ENCODE peak calls at places on chromosome 1, in eight cellular contexts. V is upper lobe of right lung, R is AG04450, I is left ventricle myocardium inferior, F is foreskin keratinocyte, K is endothelial cell of umbilical vein, W is ascending aorta, N is OCI-LY7. B is an unnamed sample.

GRCh38 chr1:245837741-245838140 is 669.3 kb downstream of the SMYD3 start:
- DNase-seq in V (no peak), R (no peak), I (no peak), F (peak; percentile 44), K (peak; percentile 22), W (no peak), N (no peak), B (no peak)

GRCh38 chr1:75787524-75787923 is 1.5 kb downstream of the RABGGTB start:
- DNase-seq in V (no peak), R (no peak), I (no peak), F (no peak), K (no peak), W (no peak), N (peak; percentile 50), B (no peak)

GRCh38 chr1:182527680-182528079 is 61.4 kb downstream of the RNASEL start:
- DNase-seq in V (no peak), R (no peak), I (no peak), F (no peak), K (no peak), W (no peak), N (no peak), B (no peak)

GRCh38 chr1:15180189-15180588 is 26.6 kb downstream of the TMEM51 start:
- DNase-seq in V (no peak), R (no peak), I (no peak), F (no peak), K (no peak), W (no peak), N (no peak), B (no peak)

GRCh38 chr1:59446257-59446901 is 149.5 kb downstream of the FGGY start:
- DNase-seq in V (no peak), R (peak; percentile 34), I (no peak), F (peak; percentile 46), K (no peak), W (no peak), N (no peak), B (peak; percentile 26)

GRCh38 chr1:53470155-53470554 is 11.0 kb downstream of the DMRTB1 start:
- DNase-seq in V (peak; percentile 78), R (peak; percentile 27), I (peak; percentile 68), F (peak; percentile 34), K (peak; percentile 64), W (no peak), N (no peak), B (no peak)

GRCh38 chr1:40143891-40144575 is 17.2 kb upstream of the RLF start:
- DNase-seq in V (no peak), R (peak; percentile 36), I (no peak), F (peak; percentile 62), K (peak; percentile 67), W (no peak), N (peak; percentile 86), B (no peak)

GRCh38 chr1:230064283-230064682 is 2.8 kb upstream of the GALNT2 start:
- DNase-seq in V (peak; percentile 38), R (no peak), I (no peak), F (no peak), K (no peak), W (no peak), N (no peak), B (no peak)

GRCh38 chr1:245489838-245490237 is 335.1 kb downstream of the KIF26B start:
- DNase-seq in V (no peak), R (no peak), I (no peak), F (peak; percentile 87), K (no peak), W (no peak), N (no peak), B (peak; percentile 87)

GRCh38 chr1:244730153-244730933 is 77.4 kb downstream of the DESI2 start:
- DNase-seq in V (peak; percentile 78), R (no peak), I (peak; percentile 33), F (peak; percentile 20), K (peak; percentile 49), W (no peak), N (peak; percentile 27), B (no peak)

GRCh38 chr1:68151690-68152089 is 80.6 kb downstream of the WLS start:
- DNase-seq in V (no peak), R (no peak), I (no peak), F (no peak), K (no peak), W (no peak), N (no peak), B (no peak)

GRCh38 chr1:88697503-88697902 is 13.4 kb downstream of the PKN2 start:
- DNase-seq in V (no peak), R (no peak), I (no peak), F (no peak), K (no peak), W (no peak), N (no peak), B (no peak)

GRCh38 chr1:225911207-225912130 is 12.6 kb downstream of the PYCR2 start:
- DNase-seq in V (peak; percentile 88), R (no peak), I (peak; percentile 69), F (no peak), K (peak; percentile 47), W (no peak), N (no peak), B (no peak)

GRCh38 chr1:226806988-226807387 is 63.4 kb upstream of the PSEN2 start:
- DNase-seq in V (no peak), R (no peak), I (no peak), F (no peak), K (no peak), W (no peak), N (no peak), B (peak; percentile 51)

GRCh38 chr1:154951901-154952657 is 3.8 kb downstream of the PBXIP1 start:
- DNase-seq in V (no peak), R (no peak), I (no peak), F (no peak), K (no peak), W (no peak), N (peak; percentile 80), B (no peak)

GRCh38 chr1:39398278-39399010 is 93.0 kb upstream of the BMP8A start:
- DNase-seq in V (peak; percentile 70), R (peak; percentile 91), I (peak; percentile 40), F (peak; percentile 99), K (peak; percentile 95), W (peak; percentile 43), N (no peak), B (peak; percentile 91)

GRCh38 chr1:179121159-179121938 is 39.5 kb downstream of the TOR3A start:
- DNase-seq in V (no peak), R (no peak), I (no peak), F (no peak), K (no peak), W (no peak), N (peak; percentile 63), B (no peak)

GRCh38 chr1:203643213-203644045 is 16.8 kb downstream of the ATP2B4 start:
- DNase-seq in V (no peak), R (no peak), I (no peak), F (peak; percentile 71), K (peak; percentile 75), W (no peak), N (no peak), B (no peak)

GRCh38 chr1:107405241-107405640 is 264.4 kb downstream of the NTNG1 start:
- DNase-seq in V (no peak), R (no peak), I (no peak), F (peak; percentile 25), K (no peak), W (no peak), N (no peak), B (no peak)

GRCh38 chr1:81113688-81114087 is 687.0 kb upstream of the ADGRL2 start:
- DNase-seq in V (no peak), R (no peak), I (no peak), F (peak; percentile 52), K (no peak), W (no peak), N (no peak), B (no peak)

GRCh38 chr1:239976130-239976968 is 115.3 kb upstream of the FMN2 start:
- DNase-seq in V (no peak), R (peak; percentile 13), I (no peak), F (peak; percentile 17), K (peak; percentile 38), W (no peak), N (peak; percentile 55), B (no peak)

GRCh38 chr1:101520302-101520701 is 283.5 kb downstream of the S1PR1 start:
- DNase-seq in V (no peak), R (no peak), I (no peak), F (peak; percentile 40), K (peak; percentile 57), W (no peak), N (peak; percentile 42), B (no peak)

GRCh38 chr1:170309389-170310013 is 163.7 kb downstream of the NTMT2 start:
- DNase-seq in V (no peak), R (peak; percentile 81), I (no peak), F (peak; percentile 68), K (no peak), W (no peak), N (no peak), B (no peak)

GRCh38 chr1:25609921-25610320 is 6.7 kb upstream of the MAN1C1 start:
- DNase-seq in V (no peak), R (no peak), I (no peak), F (no peak), K (no peak), W (no peak), N (no peak), B (no peak)

GRCh38 chr1:66211521-66211920 is 322.4 kb upstream of the SGIP1 start:
- DNase-seq in V (no peak), R (no peak), I (no peak), F (no peak), K (no peak), W (no peak), N (no peak), B (no peak)
- H3K27ac ChIP-seq in V (no peak overlapping the region), R (no peak overlapping the region), I (no peak overlapping the region), F (no peak overlapping the region), K (no peak overlapping the region), W (no peak overlapping the region), N (no peak overlapping the region), B (no peak overlapping the region)

DNA sequence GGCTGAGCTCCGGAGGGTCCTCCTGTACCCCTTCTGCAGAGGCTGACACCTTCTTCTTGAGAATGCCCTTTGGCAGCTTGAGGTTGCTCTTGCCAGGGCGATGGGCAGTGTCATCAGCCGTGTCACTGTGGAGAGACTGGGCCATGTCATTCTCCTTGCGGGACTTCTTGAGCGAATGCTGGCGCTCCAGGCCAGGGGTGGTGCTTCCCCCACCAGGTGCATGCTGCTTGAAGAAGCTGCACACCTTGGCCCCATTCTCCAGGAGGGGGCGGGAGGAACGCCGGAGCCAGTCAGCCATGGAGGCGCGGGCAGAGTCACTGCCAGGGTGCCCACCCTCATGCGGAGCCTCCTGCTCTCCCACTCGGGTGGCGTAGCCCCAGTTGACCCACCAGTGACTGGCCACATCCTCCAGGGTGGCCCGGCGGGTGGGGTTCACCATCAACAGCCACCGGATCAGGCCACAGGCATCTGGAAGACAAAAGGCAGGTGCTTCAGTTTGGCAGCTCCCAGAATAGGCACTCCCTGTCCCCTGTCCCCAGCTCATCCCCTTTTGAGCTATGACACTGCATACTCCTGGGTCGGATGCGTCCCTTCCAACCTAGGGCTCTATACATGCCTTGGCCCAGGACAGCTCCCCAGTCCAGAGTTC is 17.4 kb downstream of the NUAK2 start:
- DNase-seq in V (no peak), R (no peak), I (no peak), F (no peak), K (no peak), W (no peak), N (no peak), B (no peak)
- H3K27ac ChIP-seq in V (no peak overlapping the region), R (peak overlapping the region; percentile 100), I (no peak overlapping the region), F (peak overlapping the region; percentile 9), K (peak overlapping the region; percentile 35), W (no peak overlapping the region), N (no peak overlapping the region), B (peak overlapping the region; percentile 69)

GRCh38 chr1:86447198-86447790 is 21.4 kb upstream of the CLCA1 start:
- DNase-seq in V (no peak), R (no peak), I (no peak), F (no peak), K (no peak), W (no peak), N (no peak), B (no peak)
- H3K27ac ChIP-seq in V (no peak overlapping the region), R (no peak overlapping the region), I (no peak overlapping the region), F (no peak overlapping the region), K (no peak overlapping the region), W (no peak overlapping the region), N (no peak overlapping the region), B (no peak overlapping the region)

GRCh38 chr1:61254629-61255323 is 172.4 kb downstream of the NFIA start:
- DNase-seq in V (no peak), R (no peak), I (no peak), F (peak; percentile 56), K (peak; percentile 70), W (no peak), N (no peak), B (no peak)
- H3K27ac ChIP-seq in V (peak overlapping the region; percentile 71), R (no peak overlapping the region), I (peak overlapping the region; percentile 88), F (peak overlapping the region; percentile 60), K (peak overlapping the region; percentile 59), W (peak overlapping the region; percentile 38), N (no peak overlapping the region), B (peak overlapping the region; percentile 64)

B was measured in epithelial cell of prostate.